ENCODE peak calls at places on chromosomes 13 and 19, in four cellular contexts. X is testis; J is IMR-90; Q is CD4-positive, alpha-beta memory T cell. M is an unnamed sample. For H3K4me1, the result is how much of the 10 kb centered on the place peaks cover.

GRCh38 chr13:41315466-41316047 is 4.5 kb downstream of the NAA16 start:
- DNase-seq in J (peak), X (no peak), Q (no peak), M (no peak)

GRCh38 chr13:60933638-60934037 is 482.0 kb downstream of the PCDH20 start:
- DNase-seq in Q (no peak), J (no peak), X (no peak), M (no peak)

GRCh38 chr19:3100331-3100730 is 6.2 kb downstream of the GNA11 start:
- DNase-seq in Q (no peak), J (no peak), X (no peak), M (no peak)

GRCh38 chr13:28584873-28585317 is 74.0 kb upstream of the POMP start:
- DNase-seq in X (no peak), J (peak), Q (no peak), M (no peak)

GRCh38 chr19:40400521-40400920 is 10.5 kb upstream of the HIPK4 start:
- DNase-seq in J (no peak), Q (no peak), X (peak), M (no peak)

GRCh38 chr13:34513526-34513925 is 428.5 kb upstream of the NBEA start:
- DNase-seq in X (no peak), J (no peak), Q (no peak), M (no peak)

GRCh38 chr13:81872581-81872980 is 1531.7 kb upstream of the SPRY2 start:
- DNase-seq in J (no peak), Q (no peak), X (no peak), M (peak)

GRCh38 chr19:52778811-52779210 is 7.8 kb downstream of the ZNF600 start:
- DNase-seq in J (peak), X (no peak), Q (peak), M (no peak)

GRCh38 chr13:112714772-112715569 is 25.1 kb downstream of the ATP11A start:
- DNase-seq in Q (no peak), J (no peak), X (no peak), M (peak)

GRCh38 chr13:47932953-47933687 is 68.0 kb downstream of the SUCLA2 start:
- DNase-seq in J (no peak), Q (no peak), X (no peak), M (no peak)

GRCh38 chr13:24264976-24265375 is 44.4 kb upstream of the C1QTNF9 start:
- DNase-seq in J (no peak), X (peak), Q (peak), M (no peak)

GRCh38 chr19:23762548-23762883 is 3.8 kb upstream of the ZNF681 start:
- DNase-seq in X (no peak), J (no peak), Q (no peak), M (no peak)

GRCh38 chr13:77529501-77529840 is 6.0 kb upstream of the SCEL start:
- DNase-seq in J (no peak), X (no peak), Q (no peak), M (no peak)

GRCh38 chr13:50713849-50714248 is 129.6 kb downstream of the DLEU7 start:
- DNase-seq in Q (peak), X (no peak), J (peak), M (peak)

GRCh38 chr13:114166381-114167131 is 12.5 kb upstream of the CFAP97D2 start:
- DNase-seq in J (no peak), X (no peak), Q (no peak), M (no peak)

GRCh38 chr13:76886292-76887061 is at the start of gene KCTD12:
- DNase-seq in J (peak), Q (peak), X (peak), M (peak)

GRCh38 chr13:27980280-27980998 is 8.1 kb downstream of the URAD start:
- DNase-seq in X (no peak), J (no peak), Q (no peak), M (no peak)

DNA sequence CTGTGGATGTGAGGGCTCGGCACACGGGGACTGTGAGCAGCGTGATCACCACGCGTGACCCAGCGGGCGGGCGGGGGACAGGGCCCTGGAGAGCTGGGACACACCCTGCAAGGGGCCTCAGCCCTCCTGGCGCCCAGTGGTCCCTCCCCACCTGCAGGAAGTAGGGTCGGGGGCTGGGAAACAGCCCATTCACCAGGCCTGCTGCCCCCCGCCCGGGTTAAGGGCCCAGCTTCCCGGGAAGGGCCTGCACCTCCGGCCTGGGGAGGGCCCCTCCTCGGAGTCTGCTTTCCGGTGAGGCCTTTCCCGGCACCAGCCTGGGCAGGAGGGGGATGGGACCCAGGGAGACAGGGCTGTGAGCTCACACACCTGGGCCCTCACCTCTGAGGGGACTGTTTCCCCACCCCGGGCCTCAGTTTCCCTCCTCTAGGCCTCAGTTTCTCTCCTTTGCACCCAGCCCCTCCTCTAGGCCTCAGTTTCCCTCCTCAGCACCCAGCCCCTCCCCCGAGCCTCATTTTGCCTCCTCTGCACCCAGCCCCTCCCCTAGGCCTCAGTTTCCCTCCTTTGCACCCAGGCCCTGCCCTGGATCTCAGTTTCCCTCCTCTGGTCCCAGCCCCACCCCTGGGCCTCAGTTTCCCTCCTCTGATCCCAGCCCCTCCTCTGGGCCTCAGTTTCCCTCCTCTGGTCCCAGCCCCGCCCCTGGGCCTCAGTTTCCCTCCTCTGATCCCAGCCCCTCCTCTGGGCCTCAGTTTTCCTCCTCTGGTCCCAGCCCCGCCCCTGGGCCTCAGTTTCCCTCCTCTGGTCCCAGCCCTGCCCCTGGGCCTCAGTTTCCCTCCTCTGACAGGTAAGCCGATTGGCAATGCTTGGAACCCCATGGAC is 1.9 kb upstream of the MADCAM1 start:
- DNase-seq in J (no peak), Q (no peak), X (no peak), M (no peak)
- H3K4me1 ChIP-seq in J (under half), Q (under half), X (under half), M (under half)

GRCh38 chr19:10899171-10899653 is 27.9 kb downstream of the CARM1 start:
- DNase-seq in J (no peak), X (peak), Q (no peak), M (no peak)
- H3K4me1 ChIP-seq in J (under half), X (under half), Q (under half), M (under half)

DNA sequence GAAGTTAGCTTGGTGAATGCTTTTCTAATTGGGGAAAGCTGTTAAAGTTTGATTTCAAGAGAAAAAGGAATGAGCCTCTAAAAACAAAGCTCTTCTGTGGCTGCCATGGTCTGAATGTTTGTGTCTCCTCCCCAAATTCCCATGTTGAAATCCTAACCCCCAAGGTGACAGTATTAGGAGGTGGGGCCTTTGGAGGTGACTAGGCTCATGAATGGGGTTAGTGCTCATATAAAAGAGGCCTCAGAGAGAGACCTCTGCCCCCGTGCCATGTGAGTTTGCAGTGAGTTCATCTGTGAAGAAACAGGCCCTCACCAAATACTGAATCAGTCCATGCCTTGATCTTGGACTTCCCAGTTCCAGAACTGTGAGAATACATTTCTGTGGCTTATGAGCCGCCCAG is 56.5 kb downstream of the ARHGEF7 start:
- DNase-seq in X (no peak), Q (no peak), J (peak), M (no peak)
- H3K4me1 ChIP-seq in X (under half), Q (under half), J (under half), M (under half)

DNA sequence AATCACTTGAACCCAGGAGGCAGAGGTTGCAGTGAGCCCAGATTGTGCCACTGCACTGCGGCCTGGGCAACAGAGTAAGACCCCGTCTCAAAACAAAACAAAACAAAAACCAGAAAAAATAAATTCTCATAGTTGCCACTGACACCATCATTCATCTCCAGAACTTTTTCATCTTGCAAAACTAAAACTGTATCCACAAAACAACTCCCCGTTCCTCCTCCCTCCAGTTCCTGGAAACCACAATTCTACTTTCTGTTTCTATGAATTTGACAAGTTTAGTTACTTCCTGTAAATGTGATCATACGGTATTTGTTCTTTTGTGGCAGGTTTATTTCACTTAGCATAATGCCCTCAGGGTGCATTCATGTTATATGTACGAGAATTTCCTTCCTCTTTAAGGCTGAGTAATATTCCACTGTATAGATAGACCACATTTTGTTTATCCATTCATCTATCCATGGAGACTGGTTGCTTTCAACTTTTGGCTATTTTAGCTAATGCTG is 13.2 kb upstream of the ADGRE5 start:
- DNase-seq in X (no peak), Q (peak), J (no peak), M (no peak)
- H3K4me1 ChIP-seq in X (under half), Q (half or more), J (under half), M (under half)

GRCh38 chr13:99287544-99287943 is 19.7 kb downstream of the GPR183 start:
- DNase-seq in Q (no peak), J (no peak), X (peak), M (no peak)
- H3K4me1 ChIP-seq in Q (half or more), J (under half), X (half or more), M (under half)

GRCh38 chr19:4389064-4389375 is 11.3 kb downstream of the SH3GL1 start:
- DNase-seq in J (no peak), X (no peak), Q (no peak), M (no peak)

GRCh38 chr19:4390017-4390861 is 10.1 kb downstream of the SH3GL1 start:
- DNase-seq in X (peak), Q (no peak), J (peak), M (peak)

GRCh38 chr19:4386038-4386782 is 14.1 kb downstream of the SH3GL1 start:
- DNase-seq in Q (no peak), J (peak), X (no peak), M (no peak)

GRCh38 chr19:4389511-4390016 is 10.8 kb downstream of the SH3GL1 start:
- DNase-seq in X (no peak), J (no peak), Q (no peak), M (no peak)

GRCh38 chr19:4388171-4389063 is 11.9 kb downstream of the SH3GL1 start:
- DNase-seq in X (peak), J (no peak), Q (no peak), M (no peak)
- H3K4me1 ChIP-seq in X (half or more), J (under half), Q (under half), M (under half)

DNA sequence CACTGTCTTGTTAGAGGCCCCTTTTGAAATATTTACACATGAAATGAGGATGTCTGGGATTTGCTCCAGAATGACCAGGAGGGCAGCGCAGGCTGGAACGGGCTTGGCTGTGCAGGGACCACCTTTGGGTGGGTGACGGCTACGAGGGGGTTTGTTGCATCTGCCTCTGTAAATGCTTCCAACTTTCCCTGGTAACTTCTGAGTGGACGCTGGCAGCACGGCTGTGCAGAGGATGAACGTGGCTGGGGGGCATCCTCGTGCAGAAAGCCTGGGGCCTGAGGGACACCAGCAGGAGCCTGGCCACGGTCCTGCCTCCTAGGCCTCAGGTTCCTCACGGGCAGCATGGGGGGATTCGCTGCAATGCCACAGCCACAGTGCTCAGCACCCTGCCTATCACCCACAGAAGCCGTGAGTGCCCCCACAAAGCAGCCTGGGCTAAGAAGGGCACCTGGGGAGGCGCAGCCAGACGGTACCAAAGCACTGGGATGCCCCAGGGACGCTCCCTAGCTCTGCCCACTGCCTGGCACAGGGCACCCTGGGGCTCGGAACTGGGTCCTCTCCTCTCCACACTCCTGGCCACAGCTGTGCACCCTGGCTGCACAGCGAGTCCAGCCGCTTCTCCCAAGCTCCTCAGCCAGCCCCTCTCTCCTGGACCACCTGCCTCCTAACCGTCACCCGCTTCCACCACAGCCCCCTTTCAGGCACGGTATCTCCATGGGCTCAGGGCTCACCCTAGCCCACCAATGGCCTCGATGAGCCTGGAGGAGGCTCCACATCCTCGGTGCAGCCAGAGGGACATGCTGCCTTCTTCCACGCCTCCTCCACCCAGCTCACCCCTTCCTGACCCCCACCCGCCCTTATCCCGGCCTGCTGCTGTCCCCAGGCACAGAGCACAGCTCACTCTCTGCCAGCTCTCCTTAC is 44.5 kb downstream of the MLLT1 start:
- DNase-seq in X (no peak), Q (no peak), J (no peak), M (no peak)
- H3K4me1 ChIP-seq in X (under half), Q (under half), J (under half), M (under half)

GRCh38 chr19:4370418-4371041 is 27.2 kb downstream of the MPND start:
- DNase-seq in Q (no peak), X (no peak), J (no peak), M (no peak)
- H3K4me1 ChIP-seq in Q (half or more), X (half or more), J (under half), M (under half)

GRCh38 chr19:19526581-19527370 is 1.9 kb upstream of the YJEFN3 start:
- DNase-seq in X (no peak), J (no peak), Q (no peak), M (no peak)

GRCh38 chr19:19527371-19527656 is 1.4 kb upstream of the YJEFN3 start:
- DNase-seq in Q (no peak), J (no peak), X (no peak), M (no peak)

GRCh38 chr19:19528721-19529490 is at the start of gene YJEFN3:
- DNase-seq in J (peak), X (peak), Q (no peak), M (no peak)

GRCh38 chr19:19529783-19530422 is 1.2 kb downstream of the YJEFN3 start:
- DNase-seq in Q (no peak), X (no peak), J (no peak), M (no peak)

DNA sequence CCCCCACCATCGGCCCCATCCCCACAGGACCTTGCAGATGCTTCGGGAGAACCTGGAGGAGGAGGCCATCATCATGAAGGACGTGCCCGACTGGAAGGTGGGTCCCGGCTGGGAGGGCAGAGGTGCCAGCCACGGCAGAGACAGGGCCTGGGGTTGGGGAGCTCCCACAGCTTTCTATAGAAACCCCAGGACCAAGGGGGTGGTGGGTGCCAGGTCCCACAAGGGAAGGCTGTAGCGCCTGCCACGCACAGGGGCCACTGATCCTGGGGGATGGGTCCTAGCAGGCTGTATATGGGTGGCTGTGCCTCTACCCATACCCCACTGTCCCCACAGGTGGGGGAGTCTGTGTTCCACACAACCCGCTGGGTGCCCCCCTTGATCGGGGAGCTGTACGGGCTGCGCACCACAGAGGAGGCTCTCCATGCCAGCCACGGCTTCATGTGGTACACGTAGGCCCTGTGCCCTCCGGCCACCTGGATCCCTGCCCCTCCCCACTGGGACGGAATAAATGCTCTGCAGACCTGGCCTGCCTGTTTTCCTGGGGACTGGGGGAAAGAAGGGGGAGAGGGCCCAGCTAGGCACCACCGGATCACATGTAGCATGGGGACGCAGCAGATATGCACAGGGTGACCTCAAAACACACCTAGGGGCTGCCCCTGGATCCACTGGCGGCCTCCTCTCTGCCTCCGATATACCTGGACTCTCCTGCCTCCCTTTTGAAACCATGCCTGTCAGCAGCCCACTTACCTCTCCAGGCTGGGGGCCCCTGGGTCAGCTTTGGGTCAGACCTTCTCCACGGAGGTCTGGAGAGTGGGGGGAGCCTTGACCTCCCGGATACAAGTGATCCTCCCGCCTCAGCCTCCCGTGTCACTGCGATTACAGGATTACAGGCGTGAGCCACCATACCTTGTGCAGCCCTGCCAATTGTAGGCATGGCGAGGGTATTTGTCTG is 761 bp upstream of the YJEFN3 start:
- DNase-seq in J (no peak), X (no peak), Q (no peak), M (no peak)
- H3K4me1 ChIP-seq in J (under half), X (under half), Q (under half), M (under half)